ENCODE peak calls at places on chromosomes 1 and 21, in ten cellular contexts. Q, S, X, A, K, N, C, F, Y and T are unnamed samples.

GRCh38 chr1:224106568-224107281 is 7.2 kb upstream of the FBXO28 start:
- DNase-seq in X (no peak), A (peak; percentile 40), N (no peak), C (no peak), K (peak; percentile 67), Q (peak; percentile 62), Y (peak; percentile 31), S (peak; percentile 84), F (peak; percentile 58), T (no peak)

GRCh38 chr21:33247596-33247995 is 17.9 kb downstream of the IFNAR2 start:
- DNase-seq in C (no peak), F (no peak), K (no peak), Q (no peak), X (no peak), N (no peak), A (no peak), S (no peak), Y (no peak), T (no peak)

GRCh38 chr1:200150721-200151120 is 123.2 kb downstream of the NR5A2 start:
- DNase-seq in S (peak; percentile 85), X (no peak), K (peak; percentile 94), Q (no peak), A (no peak), C (no peak), F (peak; percentile 59), N (no peak), Y (peak; percentile 23), T (no peak)

GRCh38 chr1:43274125-43274803 is 4.5 kb downstream of the TMEM125 start:
- DNase-seq in A (no peak), Q (peak; percentile 23), C (no peak), S (peak; percentile 69), N (no peak), K (no peak), F (peak; percentile 80), Y (no peak), X (peak; percentile 21), T (no peak)

GRCh38 chr1:8863712-8864324 is 14.7 kb downstream of the ENO1 start:
- DNase-seq in A (no peak), N (no peak), Y (no peak), C (no peak), F (no peak), K (no peak), Q (peak; percentile 37), X (no peak), S (no peak), T (no peak)

GRCh38 chr1:172742599-172743500 is 83.9 kb downstream of the FASLG start:
- DNase-seq in Y (no peak), K (peak; percentile 28), S (peak; percentile 47), A (no peak), X (no peak), Q (peak; percentile 57), C (no peak), F (peak; percentile 59), N (no peak), T (no peak)

GRCh38 chr1:2539312-2539907 is 9.3 kb upstream of the HES5 start:
- DNase-seq in F (no peak), C (no peak), Y (peak; percentile 72), X (no peak), Q (no peak), N (no peak), K (no peak), S (no peak), A (no peak), T (no peak)

GRCh38 chr1:201348211-201348566 is 29.3 kb downstream of the TNNT2 start:
- DNase-seq in C (no peak), S (peak; percentile 60), X (no peak), N (no peak), K (peak; percentile 24), Q (peak; percentile 46), A (peak; percentile 29), Y (peak; percentile 72), F (peak; percentile 43), T (no peak)

GRCh38 chr1:117846674-117847425 is 82.6 kb downstream of the GDAP2 start:
- DNase-seq in C (no peak), Q (no peak), K (no peak), F (no peak), A (no peak), X (no peak), S (peak; percentile 58), N (no peak), Y (no peak), T (no peak)

GRCh38 chr1:5857508-5858090 is 134.6 kb downstream of the NPHP4 start:
- DNase-seq in A (no peak), S (no peak), X (no peak), C (no peak), F (no peak), K (no peak), Y (no peak), N (no peak), Q (no peak), T (no peak)

GRCh38 chr1:1599030-1599916 is 662 bp downstream of the FNDC10 start:
- DNase-seq in N (no peak), X (no peak), Q (peak; percentile 46), C (no peak), K (peak; percentile 18), Y (no peak), F (peak; percentile 40), A (no peak), S (peak; percentile 35), T (no peak)

GRCh38 chr1:200837931-200838571 is 34.7 kb upstream of the GPR25 start:
- DNase-seq in X (no peak), N (no peak), S (peak; percentile 15), Y (no peak), F (peak; percentile 49), Q (no peak), A (no peak), K (peak; percentile 14), C (no peak), T (no peak)

GRCh38 chr1:78052685-78053433 is 7.1 kb downstream of the GIPC2 start:
- DNase-seq in X (no peak), C (no peak), F (peak; percentile 39), Y (no peak), K (no peak), A (no peak), N (no peak), Q (no peak), S (no peak), T (no peak)

GRCh38 chr1:177825276-177825903 is 144.5 kb downstream of the SEC16B start:
- DNase-seq in N (no peak), X (no peak), Q (no peak), A (no peak), F (no peak), C (no peak), Y (no peak), S (no peak), K (no peak), T (no peak)

GRCh38 chr21:37532868-37533780 is 166.6 kb downstream of the DYRK1A start:
- DNase-seq in Y (no peak), N (no peak), C (no peak), A (no peak), Q (no peak), K (peak; percentile 66), S (peak; percentile 89), F (peak; percentile 10), X (no peak), T (no peak)

GRCh38 chr1:225919906-225920305 is 4.1 kb downstream of the PYCR2 start:
- DNase-seq in X (peak; percentile 68), C (peak; percentile 80), Q (peak; percentile 92), F (peak; percentile 94), N (peak; percentile 52), A (no peak), K (peak; percentile 43), S (peak; percentile 85), Y (no peak), T (peak; percentile 81)

GRCh38 chr1:230112131-230112701 is 45.2 kb downstream of the GALNT2 start:
- DNase-seq in Q (no peak), S (no peak), F (no peak), A (no peak), N (no peak), X (no peak), C (peak; percentile 54), Y (no peak), K (no peak), T (peak; percentile 66)

GRCh38 chr1:222168621-222169020 is 379.3 kb downstream of the HHIPL2 start:
- DNase-seq in C (no peak), S (no peak), Y (no peak), X (no peak), F (no peak), Q (no peak), K (no peak), N (no peak), A (no peak), T (no peak)

GRCh38 chr1:180632326-180633088 is 685 bp downstream of the XPR1 start:
- DNase-seq in Q (peak; percentile 58), A (peak; percentile 26), C (peak; percentile 63), N (no peak), S (no peak), X (peak; percentile 70), K (no peak), F (peak; percentile 11), Y (peak; percentile 70), T (no peak)